ENCODE peak calls at places on chromosome 6, in seven cellular contexts. Q, J, P, M, C, I and Z are unnamed samples.

GRCh38 chr6:98487612-98488011 is 346.8 kb upstream of the POU3F2 start:
- DNase-seq in J (no peak), I (no peak), Q (no peak), C (no peak), M (no peak), P (no peak), Z (no peak)

GRCh38 chr6:29941476-29941875 is 856 bp upstream of the HLA-A start:
- DNase-seq in Q (no peak), C (no peak), I (no peak), P (no peak), J (no peak), M (no peak), Z (no peak)

GRCh38 chr6:1378224-1379025 is 11.0 kb upstream of the FOXF2 start:
- DNase-seq in Q (no peak), M (no peak), P (no peak), I (peak), C (no peak), J (no peak), Z (peak)

GRCh38 chr6:139608872-139609271 is 234.4 kb upstream of the CITED2 start:
- DNase-seq in J (no peak), C (no peak), M (no peak), P (no peak), I (no peak), Q (no peak), Z (peak)

GRCh38 chr6:44806656-44807055 is 419.1 kb downstream of the CDC5L start:
- DNase-seq in I (no peak), J (no peak), M (no peak), C (no peak), P (no peak), Q (no peak), Z (no peak)

GRCh38 chr6:139852484-139853140 is 478.2 kb upstream of the CITED2 start:
- DNase-seq in J (no peak), P (peak), C (no peak), I (no peak), M (peak), Q (no peak), Z (no peak)

GRCh38 chr6:18498408-18498807 is 111.3 kb downstream of the RNF144B start:
- DNase-seq in M (no peak), C (no peak), I (no peak), P (no peak), J (no peak), Q (no peak), Z (no peak)

GRCh38 chr6:7921071-7921470 is 10.5 kb upstream of the TXNDC5 start:
- DNase-seq in P (no peak), J (no peak), C (no peak), Q (no peak), M (no peak), I (peak), Z (no peak)

GRCh38 chr6:113190170-113190569 is 667.0 kb upstream of the MARCKS start:
- DNase-seq in I (no peak), C (no peak), J (no peak), Q (no peak), M (no peak), P (no peak), Z (no peak)

GRCh38 chr6:118844915-118845314 is 49.0 kb upstream of the ASF1A start:
- DNase-seq in M (no peak), Q (no peak), C (peak), P (no peak), I (no peak), J (no peak), Z (no peak)

GRCh38 chr6:131250121-131250520 is 114.9 kb downstream of the AKAP7 start:
- DNase-seq in M (peak), J (peak), Q (peak), C (peak), I (no peak), P (peak), Z (peak)

GRCh38 chr6:11093591-11094410 is at the start of gene SMIM13:
- DNase-seq in Q (peak), P (peak), M (peak), J (peak), I (peak), C (peak), Z (peak)

GRCh38 chr6:7556394-7557106 is 15.1 kb downstream of the DSP start:
- DNase-seq in P (no peak), M (no peak), Q (no peak), C (no peak), J (no peak), I (no peak), Z (no peak)

GRCh38 chr6:144013486-144013909 is 5.4 kb upstream of the PLAGL1 start:
- DNase-seq in I (no peak), Q (peak), P (peak), C (peak), M (peak), J (peak), Z (peak)

GRCh38 chr6:97053643-97054411 is 129.3 kb downstream of the KLHL32 start:
- DNase-seq in J (no peak), P (peak), C (no peak), I (no peak), Q (no peak), M (peak), Z (no peak)

GRCh38 chr6:119137194-119138072 is 59.0 kb upstream of the FAM184A start:
- DNase-seq in I (no peak), M (peak), C (no peak), P (no peak), Q (no peak), J (no peak), Z (no peak)

GRCh38 chr6:106253194-106253593 is 72.4 kb downstream of the ATG5 start:
- DNase-seq in M (peak), I (no peak), C (no peak), J (no peak), P (no peak), Q (no peak), Z (peak)

GRCh38 chr6:168124161-168124560 is 45.1 kb upstream of the FRMD1 start:
- DNase-seq in I (peak), C (no peak), M (no peak), Q (peak), P (no peak), J (no peak), Z (peak)

GRCh38 chr6:39357998-39358686 is 35.6 kb upstream of the KCNK16 start:
- DNase-seq in J (no peak), C (no peak), I (no peak), M (peak), P (no peak), Q (no peak), Z (no peak)

GRCh38 chr6:167956983-167957492 is 40.4 kb upstream of the KIF25 start:
- DNase-seq in C (no peak), P (no peak), M (peak), J (no peak), I (no peak), Q (no peak), Z (peak)

GRCh38 chr6:47292944-47293343 is 16.8 kb downstream of the TNFRSF21 start:
- DNase-seq in M (peak), Q (no peak), I (no peak), P (no peak), J (no peak), C (no peak), Z (no peak)